ENCODE peak calls at places on chromosomes 3 and 15, in six cellular contexts. N is NCI-H510A; X is HEK293T; H is hepatic stellate cell; U is left cardiac atrium; A is activated CD4-positive, alpha-beta T cell treated with anti-CD3 and anti-CD28 coated beads, Interleukin-2, amount 50 U/mL, for 1 hour. Q is an unnamed sample.

GRCh38 chr3:184716652-184717607 is 5.1 kb upstream of the MAGEF1 start:
- DNase-seq in U (no peak), A (no peak), N (peak), X (no peak), H (no peak), Q (no peak)

GRCh38 chr3:155302476-155302875 is 9.0 kb upstream of the STRIT1 start:
- DNase-seq in A (no peak), H (no peak), X (no peak), N (no peak), U (no peak), Q (no peak)

GRCh38 chr3:182911782-182912111 is 68.6 kb downstream of the DCUN1D1 start:
- DNase-seq in U (no peak), X (no peak), N (no peak), H (no peak), A (no peak), Q (no peak)

GRCh38 chr3:174791161-174791560 is 68.0 kb upstream of the NAALADL2 start:
- DNase-seq in A (no peak), H (no peak), N (no peak), X (no peak), U (no peak), Q (no peak)

GRCh38 chr3:16048435-16049318 is 125.8 kb upstream of the GALNT15 start:
- DNase-seq in N (no peak), X (peak), U (peak), A (peak), H (peak), Q (peak)

GRCh38 chr3:32143849-32144757 is 37.7 kb downstream of the GPD1L start:
- DNase-seq in H (peak), X (peak), A (peak), U (no peak), N (peak), Q (peak)

GRCh38 chr15:63396546-63396939 is 14.9 kb upstream of the CA12 start:
- DNase-seq in X (no peak), A (no peak), U (no peak), N (no peak), H (no peak), Q (no peak)

GRCh38 chr3:161310649-161311423 is 60.5 kb downstream of the SPTSSB start:
- DNase-seq in A (peak), H (no peak), X (no peak), N (no peak), U (no peak), Q (peak)

GRCh38 chr3:149291178-149291577 is 42.3 kb downstream of the TM4SF18 start:
- DNase-seq in N (no peak), H (no peak), A (no peak), X (peak), U (no peak), Q (no peak)

GRCh38 chr15:95259513-95259912 is 1028.2 kb downstream of the MCTP2 start:
- DNase-seq in X (peak), N (no peak), A (peak), U (peak), H (peak), Q (peak)

GRCh38 chr15:23860290-23860751 is 173.2 kb upstream of the NDN start:
- DNase-seq in A (no peak), X (no peak), N (no peak), U (no peak), H (no peak), Q (no peak)

GRCh38 chr3:48504051-48504946 is at the start of gene SHISA5:
- DNase-seq in U (peak), A (peak), N (no peak), H (peak), X (peak), Q (peak)

GRCh38 chr15:56325186-56325585 is 40.0 kb upstream of the TEX9 start:
- DNase-seq in U (no peak), H (peak), X (no peak), N (no peak), A (no peak), Q (no peak)

GRCh38 chr15:58520936-58521292 is 89.1 kb downstream of the LIPC start:
- DNase-seq in U (no peak), A (no peak), H (no peak), N (no peak), X (no peak), Q (no peak)

GRCh38 chr3:177852001-177852400 is 654.7 kb upstream of the TBL1XR1 start:
- DNase-seq in H (no peak), A (no peak), U (no peak), X (no peak), N (no peak), Q (no peak)

GRCh38 chr3:50242778-50243551 is 7.0 kb downstream of the GNAI2 start:
- DNase-seq in X (no peak), N (no peak), H (peak), U (peak), A (no peak), Q (peak)

GRCh38 chr3:47002490-47003410 is 23.3 kb downstream of the NBEAL2 start:
- DNase-seq in N (no peak), H (no peak), A (no peak), U (peak), X (no peak), Q (no peak)

Q was measured in effector memory CD8-positive, alpha-beta T cell.